ENCODE peak calls at places on chromosomes 3 and 15, in nine cellular contexts. F is Daoy; H is amygdala; E is SIG-M5; M is amniotic stem cell; U is COR-L47; O is HT-29; W is stimulated activated naive B cell treated with anti-CD40 and anti-IgM and Interleukin-4, amounts not matched to agents 10 μg/mL and 1 μg/mL and 100 μg/mL, for 72 hours; X is AG09309. P is an unnamed sample.

GRCh38 chr3:10263549-10264363 is 15.5 kb downstream of the TATDN2 start:
- DNase-seq in U (no peak), M (peak), X (no peak), E (no peak), H (no peak), O (peak), W (no peak), F (peak), P (peak)

GRCh38 chr15:100942656-100943055 is 23.5 kb downstream of the LRRK1 start:
- DNase-seq in X (no peak), O (no peak), W (no peak), E (no peak), M (no peak), H (no peak), F (no peak), U (no peak), P (no peak)

GRCh38 chr3:14803101-14803980 is 15.4 kb upstream of the FGD5 start:
- DNase-seq in H (no peak), E (no peak), U (no peak), M (no peak), F (peak), W (no peak), O (peak), X (no peak), P (no peak)

GRCh38 chr15:69756440-69756839 is 303.8 kb downstream of the RPLP1 start:
- DNase-seq in H (no peak), F (no peak), M (no peak), O (no peak), W (no peak), U (no peak), E (no peak), X (no peak), P (no peak)

GRCh38 chr15:74178326-74179100 is 5.0 kb downstream of the ISLR start:
- DNase-seq in X (no peak), U (no peak), F (no peak), W (no peak), M (no peak), E (no peak), H (no peak), O (no peak), P (no peak)

GRCh38 chr3:179148446-179149238 is 485 bp downstream of the PIK3CA start:
- DNase-seq in F (peak), U (peak), X (no peak), M (no peak), H (no peak), E (no peak), O (peak), W (peak), P (peak)

GRCh38 chr3:61371123-61371522 is 119.9 kb upstream of the FHIT start:
- DNase-seq in E (no peak), W (no peak), M (no peak), O (peak), U (no peak), F (peak), X (no peak), H (no peak), P (no peak)

GRCh38 chr15:96340611-96341464 is 10.3 kb downstream of the NR2F2 start:
- DNase-seq in H (no peak), O (peak), E (no peak), M (no peak), F (no peak), X (no peak), W (no peak), U (peak), P (no peak)

GRCh38 chr3:43629254-43629653 is 7.4 kb upstream of the ANO10 start:
- DNase-seq in H (no peak), W (no peak), U (no peak), E (no peak), F (no peak), M (no peak), O (no peak), X (no peak), P (no peak)

GRCh38 chr15:83200162-83200561 is 7.5 kb downstream of the HDGFL3 start:
- DNase-seq in H (no peak), M (no peak), W (no peak), U (no peak), F (peak), E (no peak), X (peak), O (no peak), P (no peak)

GRCh38 chr15:53034767-53035245 is 244.7 kb upstream of the ONECUT1 start:
- DNase-seq in M (no peak), F (no peak), W (no peak), H (no peak), X (no peak), E (no peak), O (no peak), U (no peak), P (no peak)

GRCh38 chr3:194482196-194482593 is 4.6 kb downstream of the ATP13A3 start:
- DNase-seq in F (peak), W (no peak), X (no peak), M (no peak), E (no peak), U (no peak), O (peak), H (no peak), P (no peak)

GRCh38 chr15:98889930-98890695 is 117.5 kb downstream of the PGPEP1L start:
- DNase-seq in O (no peak), M (no peak), F (peak), U (no peak), E (no peak), X (peak), H (no peak), W (no peak), P (no peak)

GRCh38 chr3:15246186-15246585 is 40.1 kb downstream of the CAPN7 start:
- DNase-seq in W (no peak), X (no peak), U (no peak), H (no peak), F (no peak), O (no peak), E (no peak), M (no peak), P (no peak)

GRCh38 chr3:52091566-52092290 is 35.4 kb upstream of the DUSP7 start:
- DNase-seq in O (no peak), M (no peak), X (no peak), F (no peak), W (no peak), H (no peak), U (no peak), E (no peak), P (no peak)

GRCh38 chr3:23174426-23175039 is 28.6 kb upstream of the UBE2E2 start:
- DNase-seq in W (no peak), M (no peak), U (no peak), O (no peak), F (no peak), X (no peak), H (no peak), E (no peak), P (no peak)

GRCh38 chr15:99446565-99447496 is 119.0 kb upstream of the MEF2A start:
- DNase-seq in F (no peak), O (no peak), W (no peak), U (peak), X (no peak), E (no peak), H (no peak), M (no peak), P (peak)

GRCh38 chr3:169774186-169774585 is 990 bp downstream of the MYNN start:
- DNase-seq in M (no peak), U (no peak), X (no peak), E (no peak), H (no peak), F (no peak), W (no peak), O (no peak), P (no peak)

GRCh38 chr3:55690746-55691540 is 203.8 kb upstream of the WNT5A start:
- DNase-seq in H (no peak), X (no peak), O (no peak), U (no peak), W (no peak), E (no peak), M (no peak), F (no peak), P (peak)

GRCh38 chr3:126958638-126959085 is 24.3 kb upstream of the PLXNA1 start:
- DNase-seq in X (no peak), M (no peak), E (no peak), H (no peak), U (no peak), W (no peak), O (no peak), F (no peak), P (no peak)

GRCh38 chr3:10116138-10116460 is 624 bp downstream of the BRK1 start:
- DNase-seq in W (no peak), M (no peak), E (no peak), H (no peak), O (peak), U (no peak), X (no peak), F (peak), P (no peak)

GRCh38 chr3:173617490-173617889 is 219.9 kb downstream of the NLGN1 start:
- DNase-seq in W (no peak), U (no peak), X (no peak), F (no peak), M (no peak), H (no peak), E (no peak), O (no peak), P (no peak)

GRCh38 chr3:98690876-98691275 is 72.3 kb upstream of the ST3GAL6 start:
- DNase-seq in O (no peak), E (no peak), W (no peak), H (no peak), M (no peak), F (no peak), U (no peak), X (no peak), P (no peak)

GRCh38 chr15:93748710-93749109 is 482.7 kb upstream of the MCTP2 start:
- DNase-seq in F (no peak), X (no peak), M (no peak), O (no peak), U (no peak), W (no peak), H (no peak), E (no peak), P (no peak)

GRCh38 chr3:33425456-33425855 is 14.7 kb downstream of the UBP1 start:
- DNase-seq in H (no peak), E (no peak), U (peak), X (no peak), W (no peak), M (no peak), O (no peak), F (no peak), P (no peak)

GRCh38 chr3:49295489-49296058 is 18.5 kb upstream of the C3orf62 start:
- DNase-seq in E (no peak), O (no peak), W (no peak), F (no peak), H (no peak), M (no peak), U (no peak), X (no peak), P (no peak)

GRCh38 chr3:81419196-81419595 is 342.2 kb downstream of the GBE1 start:
- DNase-seq in U (no peak), H (no peak), W (no peak), X (no peak), M (no peak), O (no peak), E (no peak), F (no peak), P (peak)

P was measured in NCI-H2227 treated with DMSO at 0.1 percent for 48 hours.